ENCODE peak calls at places on chromosomes 7 and 10, in nine cellular contexts. C is fibroblast of lung, L is GM20000, W is transverse colon, I is cardiac fibroblast, G is ovary, U is PC-3, E is neural progenitor cell, S is PC-9. O is an unnamed sample.

GRCh38 chr7:80552304-80552703 is 40.4 kb upstream of the GNAT3 start:
- DNase-seq in C (peak; percentile 57), L (no peak), W (no peak), I (no peak), G (no peak), U (peak; percentile 76), E (no peak), S (no peak), O (no peak)

GRCh38 chr10:1096287-1096889 is 40.2 kb downstream of the WDR37 start:
- DNase-seq in C (no peak), L (no peak), W (no peak), I (no peak), G (no peak), U (no peak), E (no peak), S (no peak), O (no peak)

GRCh38 chr7:76133164-76133775 is 68.4 kb upstream of the SRRM3 start:
- DNase-seq in C (no peak), L (no peak), W (no peak), I (peak; percentile 13), G (no peak), U (no peak), E (no peak), S (no peak), O (no peak)

GRCh38 chr7:33040803-33041516 is 21.6 kb downstream of the NT5C3A start:
- DNase-seq in C (peak; percentile 51), L (peak; percentile 70), W (peak; percentile 80), I (peak; percentile 34), G (no peak), U (peak; percentile 86), E (no peak), S (peak; percentile 71), O (no peak)

GRCh38 chr10:102065561-102066420 is 642 bp downstream of the HPS6 start:
- DNase-seq in C (no peak), L (no peak), W (peak; percentile 35), I (peak; percentile 32), G (peak; percentile 59), U (no peak), E (peak; percentile 72), S (peak; percentile 21), O (peak; percentile 23)

GRCh38 chr7:101386558-101387199 is 24.0 kb downstream of the COL26A1 start:
- DNase-seq in C (peak; percentile 23), L (no peak), W (no peak), I (no peak), G (no peak), U (no peak), E (peak; percentile 82), S (no peak), O (peak; percentile 28)

GRCh38 chr7:23393636-23394035 is 76.7 kb downstream of the IGF2BP3 start:
- DNase-seq in C (no peak), L (no peak), W (no peak), I (no peak), G (no peak), U (no peak), E (no peak), S (no peak), O (no peak)

GRCh38 chr7:138980575-138981285 is 459 bp downstream of the KIAA1549 start:
- DNase-seq in C (no peak), L (no peak), W (no peak), I (no peak), G (no peak), U (peak; percentile 17), E (no peak), S (no peak), O (peak; percentile 52)

GRCh38 chr7:141586878-141587277 is 35.7 kb downstream of the AGK start:
- DNase-seq in C (no peak), L (no peak), W (no peak), I (no peak), G (no peak), U (no peak), E (no peak), S (no peak), O (no peak)

GRCh38 chr10:46541017-46541661 is 15.3 kb downstream of the GPRIN2 start:
- DNase-seq in C (no peak), L (no peak), W (peak; percentile 60), I (no peak), G (no peak), U (no peak), E (peak; percentile 90), S (peak; percentile 57), O (peak; percentile 84)

GRCh38 chr7:107579881-107580715 is at the start of gene BCAP29:
- DNase-seq in C (peak; percentile 47), L (peak; percentile 89), W (peak; percentile 81), I (peak; percentile 60), G (peak; percentile 74), U (peak; percentile 76), E (peak; percentile 91), S (peak; percentile 81), O (peak; percentile 48)

GRCh38 chr10:38157270-38157685 is 63.1 kb downstream of the ZNF37A start:
- DNase-seq in C (no peak), L (no peak), W (no peak), I (no peak), G (no peak), U (no peak), E (no peak), S (no peak), O (no peak)

GRCh38 chr7:144725070-144725469 is 110.8 kb downstream of the TPK1 start:
- DNase-seq in C (no peak), L (peak; percentile 4), W (no peak), I (no peak), G (no peak), U (no peak), E (no peak), S (no peak), O (no peak)

GRCh38 chr10:124736491-124737136 is 7.6 kb downstream of the FAM53B start:
- DNase-seq in C (peak; percentile 87), L (no peak), W (peak; percentile 86), I (peak; percentile 90), G (peak; percentile 92), U (peak; percentile 5), E (no peak), S (peak; percentile 61), O (no peak)

DNA sequence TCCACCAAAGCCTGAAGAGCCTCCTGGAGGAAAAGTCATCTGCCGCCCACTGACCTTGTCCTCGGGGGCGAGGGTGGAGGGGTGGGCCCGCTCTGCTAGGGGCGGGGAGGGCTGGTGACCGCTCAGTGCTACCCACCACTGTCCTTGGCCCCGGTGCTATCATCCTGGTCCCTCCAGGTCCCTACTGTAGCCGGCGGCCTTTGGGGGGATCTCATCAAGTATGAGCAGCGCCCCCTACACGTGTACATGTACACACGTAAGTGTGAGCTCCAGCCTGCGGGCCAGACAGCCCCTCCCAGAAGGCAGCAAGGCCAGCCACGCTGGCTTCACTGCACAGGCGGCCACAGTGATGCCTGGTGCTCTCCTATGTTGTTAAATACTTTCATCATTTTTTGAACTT is 19.6 kb downstream of the TTYH3 start:
- DNase-seq in C (no peak), L (no peak), W (no peak), I (peak; percentile 38), G (no peak), U (no peak), E (peak; percentile 58), S (no peak), O (no peak)
- TF ChIP-seq CTCF in C (no peak), L (no peak), W (no peak), I (no peak), G (no peak), U (no peak), E (peak; percentile 32), S (no peak), O (no peak)

GRCh38 chr7:71785216-71785615 is 626.9 kb downstream of the CALN1 start:
- DNase-seq in C (no peak), L (no peak), W (no peak), I (no peak), G (no peak), U (no peak), E (no peak), S (no peak), O (no peak)
- TF ChIP-seq CTCF in C (no peak), L (no peak), W (no peak), I (no peak), G (no peak), U (no peak), E (no peak), S (no peak), O (no peak)

GRCh38 chr7:135211179-135211945 is at the start of gene WDR91:
- DNase-seq in C (peak; percentile 91), L (peak; percentile 100), W (peak; percentile 98), I (peak; percentile 94), G (peak; percentile 98), U (peak; percentile 91), E (peak; percentile 97), S (peak; percentile 95), O (peak; percentile 95)

GRCh38 chr7:135217645-135218509 is 6.6 kb upstream of the WDR91 start:
- DNase-seq in C (no peak), L (no peak), W (no peak), I (no peak), G (no peak), U (no peak), E (no peak), S (no peak), O (no peak)

GRCh38 chr7:135213831-135214230 is 2.5 kb upstream of the WDR91 start:
- DNase-seq in C (no peak), L (no peak), W (no peak), I (no peak), G (no peak), U (no peak), E (no peak), S (no peak), O (no peak)

GRCh38 chr7:135210818-135211178 is 528 bp downstream of the WDR91 start:
- DNase-seq in C (peak; percentile 34), L (no peak), W (no peak), I (peak; percentile 32), G (no peak), U (peak; percentile 19), E (no peak), S (no peak), O (no peak)

DNA sequence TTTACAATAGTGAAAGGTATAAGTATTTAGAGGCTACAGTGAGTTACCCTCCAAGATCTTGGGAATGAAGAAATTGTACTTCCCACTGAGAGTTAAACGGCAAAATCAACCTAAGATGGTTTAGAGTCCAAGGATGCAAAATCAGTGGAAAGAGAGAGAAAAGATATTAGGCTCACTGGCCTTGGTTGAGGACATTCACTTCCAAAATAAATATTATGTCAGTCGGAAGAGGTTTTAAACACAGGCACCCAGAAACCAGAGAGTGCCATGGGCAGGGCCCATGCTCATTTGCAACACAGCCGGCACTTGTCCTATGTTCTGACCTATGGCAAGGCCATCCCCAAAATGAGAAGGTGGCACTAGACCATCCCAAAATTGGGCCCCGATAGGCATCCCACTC is 3.9 kb upstream of the WDR91 start:
- DNase-seq in C (no peak), L (no peak), W (no peak), I (no peak), G (no peak), U (no peak), E (no peak), S (no peak), O (no peak)
- TF ChIP-seq CTCF in C (no peak), L (no peak), W (no peak), I (no peak), G (no peak), U (no peak), E (no peak), S (no peak), O (no peak)

DNA sequence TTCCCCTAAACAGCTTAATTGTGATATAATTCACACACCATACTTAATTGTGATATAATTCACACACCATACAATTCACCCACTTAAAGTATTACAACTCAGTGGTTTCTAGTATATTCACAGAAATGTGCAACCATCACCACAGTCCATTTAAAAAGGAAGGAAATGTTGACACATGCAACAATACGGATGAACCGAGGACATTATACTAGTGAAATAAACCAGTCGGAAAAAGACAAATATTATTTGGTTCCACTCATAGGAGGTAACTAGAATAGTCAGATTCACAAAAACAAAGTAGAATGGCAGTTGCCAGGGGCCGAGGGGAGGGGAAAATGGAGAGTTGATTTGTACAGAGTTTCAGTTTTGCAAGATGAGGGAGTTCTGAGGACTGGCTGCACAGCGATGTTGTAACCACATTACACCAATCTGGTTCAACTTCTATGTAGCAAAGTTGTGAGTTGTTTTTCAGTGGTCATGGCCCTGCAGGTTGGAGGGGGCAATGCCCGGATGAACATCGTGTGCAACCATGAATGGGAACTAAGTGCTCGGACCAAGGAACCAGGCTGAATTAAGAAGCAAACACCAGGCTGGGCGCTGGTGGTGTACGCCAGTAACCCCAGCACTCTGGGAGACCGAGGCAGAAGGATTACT is 17.6 kb upstream of the TNPO3 start:
- DNase-seq in C (no peak), L (peak; percentile 32), W (no peak), I (no peak), G (no peak), U (no peak), E (no peak), S (no peak), O (no peak)
- TF ChIP-seq CTCF in C (no peak), L (no peak), W (no peak), I (no peak), G (no peak), U (no peak), E (no peak), S (no peak), O (no peak)

O was measured in mesothelial cell of epicardium.